ENCODE peak calls at places on chromosomes 4 and X, in four cellular contexts. Q is kidney epithelial cell, U is activated gamma-delta T cell treated with Interleukin-2 at 50 U/mL for 16 hours, X is NCI-H2081 treated with DMSO at 0.1 percent for 48 hours. R is an unnamed sample.

GRCh38 chrX:65900850-65901844 is 138.7 kb downstream of the VSIG4 start:
- DNase-seq in X (no peak), U (no peak), Q (no peak), R (no peak)

GRCh38 chr4:78624048-78624447 is 72.5 kb downstream of the ANXA3 start:
- DNase-seq in U (no peak), X (no peak), Q (no peak), R (no peak)

GRCh38 chr4:53196872-53197759 is 168.7 kb downstream of the SCFD2 start:
- DNase-seq in U (no peak), X (peak), Q (peak), R (no peak)

GRCh38 chrX:28552322-28552721 is 34.9 kb upstream of the IL1RAPL1 start:
- DNase-seq in X (no peak), Q (no peak), U (no peak), R (no peak)

GRCh38 chr4:7650606-7651400 is 216.1 kb upstream of the PSAPL1 start:
- DNase-seq in U (no peak), X (no peak), Q (no peak), R (no peak)

GRCh38 chr4:74394476-74395136 is 29.7 kb downstream of the EREG start:
- DNase-seq in Q (no peak), X (no peak), U (no peak), R (no peak)

GRCh38 chrX:12390301-12390700 is 252.0 kb downstream of the FRMPD4 start:
- DNase-seq in U (no peak), X (no peak), Q (no peak), R (no peak)

GRCh38 chr4:139015948-139016451 is 419 bp downstream of the NOCT start:
- DNase-seq in X (no peak), U (peak), Q (no peak), R (no peak)

GRCh38 chr4:148800943-148801342 is 358.7 kb upstream of the NR3C2 start:
- DNase-seq in Q (no peak), X (no peak), U (no peak), R (no peak)

GRCh38 chrX:12701625-12702024 is 89.6 kb upstream of the PRPS2 start:
- DNase-seq in X (peak), Q (peak), U (no peak), R (no peak)

GRCh38 chr4:156109943-156110925 is 156.6 kb upstream of the CTSO start:
- DNase-seq in X (no peak), U (no peak), Q (no peak), R (no peak)

GRCh38 chr4:47469951-47470350 is 6.4 kb upstream of the COMMD8 start:
- DNase-seq in X (no peak), Q (no peak), U (no peak), R (no peak)

GRCh38 chrX:21944136-21944615 is 3.7 kb downstream of the SMS start:
- DNase-seq in U (no peak), Q (no peak), X (no peak), R (no peak)

GRCh38 chr4:17385403-17385802 is 126.5 kb downstream of the QDPR start:
- DNase-seq in X (no peak), Q (peak), U (no peak), R (no peak)

GRCh38 chr4:141065872-141066271 is 67.4 kb downstream of the RNF150 start:
- DNase-seq in U (no peak), X (no peak), Q (no peak), R (no peak)

GRCh38 chr4:28788929-28789490 is 1928.4 kb downstream of the STIM2 start:
- DNase-seq in X (no peak), U (no peak), Q (no peak), R (no peak)

GRCh38 chr4:169070071-169070894 is 60.2 kb upstream of the CBR4 start:
- DNase-seq in U (no peak), Q (peak), X (peak), R (no peak)

GRCh38 chr4:179698321-179698720 is 2256.1 kb upstream of the AGA start:
- DNase-seq in X (no peak), Q (no peak), U (no peak), R (no peak)